ENCODE peak calls at places on chromosome 22, in seven cellular contexts. R is IMR-90, L is neural progenitor cell, S is NT2/D1, K is tibial nerve, N is ascending aorta, H is Caco-2. G is an unnamed sample.

GRCh38 chr22:27919943-27920755 is 1.1 kb upstream of the PITPNB start:
- DNase-seq in K (no peak), H (peak; percentile 49), N (no peak), L (peak; percentile 84), S (peak; percentile 20), R (peak; percentile 72), G (no peak)

GRCh38 chr22:43956805-43957463 is 1.7 kb downstream of the SAMM50 start:
- DNase-seq in R (no peak), L (no peak), H (no peak), S (no peak), K (no peak), N (no peak), G (no peak)

GRCh38 chr22:17774206-17774927 is at the start of gene BID:
- DNase-seq in K (no peak), L (peak; percentile 66), H (peak; percentile 40), S (no peak), R (peak; percentile 17), N (no peak), G (peak; percentile 84)

GRCh38 chr22:44901301-44901700 is 108.5 kb downstream of the PHF21B start:
- DNase-seq in L (no peak), S (no peak), R (peak; percentile 13), H (no peak), N (no peak), K (no peak), G (no peak)

GRCh38 chr22:35900483-35901168 is 128.0 kb downstream of the RBFOX2 start:
- DNase-seq in L (no peak), N (no peak), S (no peak), R (peak; percentile 81), K (no peak), H (peak; percentile 47), G (no peak)

GRCh38 chr22:27045103-27045940 is 387.9 kb downstream of the MIAT start:
- DNase-seq in N (no peak), H (no peak), R (peak; percentile 36), L (no peak), K (no peak), S (no peak), G (no peak)

GRCh38 chr22:20111045-20111688 is 4.7 kb upstream of the RANBP1 start:
- DNase-seq in K (no peak), L (peak; percentile 69), S (no peak), R (peak; percentile 5), H (peak; percentile 58), N (no peak), G (peak; percentile 44)

GRCh38 chr22:47651216-47651987 is 889.0 kb downstream of the TBC1D22A start:
- DNase-seq in L (no peak), R (no peak), K (no peak), H (no peak), N (no peak), S (no peak), G (no peak)

GRCh38 chr22:49966716-49967332 is 6.3 kb downstream of the PIM3 start:
- DNase-seq in N (no peak), R (no peak), S (no peak), L (peak; percentile 51), H (no peak), K (peak; percentile 25), G (peak; percentile 87)

GRCh38 chr22:31104869-31105268 is 2.5 kb downstream of the SELENOM start:
- DNase-seq in K (no peak), L (peak; percentile 90), S (no peak), N (no peak), H (no peak), R (no peak), G (no peak)

GRCh38 chr22:22553735-22554134 is 5.3 kb downstream of the PRAME start:
- DNase-seq in L (no peak), S (no peak), N (no peak), K (no peak), H (no peak), R (no peak), G (no peak)

GRCh38 chr22:21837184-21837979 is 30.1 kb downstream of the MAPK1 start:
- DNase-seq in H (peak; percentile 33), L (peak; percentile 51), R (peak; percentile 91), K (no peak), S (peak; percentile 20), N (no peak), G (no peak)

GRCh38 chr22:20918663-20919220 is 1.5 kb downstream of the CRKL start:
- DNase-seq in K (no peak), L (peak; percentile 14), H (no peak), N (no peak), S (no peak), R (no peak), G (no peak)

GRCh38 chr22:28917747-28918543 is 34.6 kb downstream of the ZNRF3 start:
- DNase-seq in L (peak; percentile 79), K (no peak), H (peak; percentile 71), R (peak; percentile 31), N (no peak), S (no peak), G (no peak)

GRCh38 chr22:47765757-47766156 is 1003.3 kb downstream of the TBC1D22A start:
- DNase-seq in N (no peak), S (no peak), R (no peak), L (no peak), K (no peak), H (no peak), G (no peak)

GRCh38 chr22:49948958-49949913 is 11.3 kb upstream of the PIM3 start:
- DNase-seq in H (peak; percentile 39), R (no peak), K (no peak), N (no peak), L (no peak), S (no peak), G (peak; percentile 94)

GRCh38 chr22:19062139-19062789 is 59.9 kb downstream of the DGCR2 start:
- DNase-seq in R (peak; percentile 23), L (no peak), K (no peak), S (no peak), N (no peak), H (no peak), G (peak; percentile 15)

GRCh38 chr22:26673485-26673884 is 16.1 kb downstream of the MIAT start:
- DNase-seq in N (no peak), L (no peak), R (no peak), H (no peak), K (no peak), S (no peak), G (no peak)

GRCh38 chr22:32777997-32778396 is 23.5 kb upstream of the TIMP3 start:
- DNase-seq in N (no peak), L (no peak), H (no peak), K (no peak), R (no peak), S (no peak), G (no peak)

GRCh38 chr22:35212020-35212419 is 45.3 kb upstream of the HMGXB4 start:
- DNase-seq in H (no peak), L (no peak), S (no peak), K (no peak), R (peak; percentile 65), N (no peak), G (no peak)

GRCh38 chr22:36469094-36469710 is 12.2 kb downstream of the TXN2 start:
- DNase-seq in L (no peak), S (no peak), N (no peak), R (no peak), K (no peak), H (no peak), G (no peak)

GRCh38 chr22:49962751-49963646 is 2.4 kb downstream of the PIM3 start:
- DNase-seq in K (peak; percentile 19), N (peak; percentile 10), H (no peak), R (no peak), S (no peak), L (no peak), G (peak; percentile 55)

GRCh38 chr22:17057959-17058814 is 26.6 kb upstream of the IL17RA start:
- DNase-seq in H (peak; percentile 77), L (peak; percentile 76), R (peak; percentile 73), N (no peak), K (peak; percentile 55), S (peak; percentile 25), G (peak; percentile 56)

GRCh38 chr22:19912236-19912999 is 29.2 kb upstream of the COMT start:
- DNase-seq in N (no peak), S (no peak), K (no peak), R (no peak), L (peak; percentile 63), H (peak; percentile 18), G (no peak)

GRCh38 chr22:20583471-20583922 is 76.1 kb downstream of the MED15 start:
- DNase-seq in L (peak; percentile 46), S (no peak), K (no peak), N (no peak), R (no peak), H (no peak), G (peak; percentile 39)

GRCh38 chr22:19576460-19577421 is 52.5 kb upstream of the CLDN5 start:
- DNase-seq in H (no peak), N (no peak), L (peak; percentile 27), S (no peak), K (no peak), R (peak; percentile 69), G (no peak)

GRCh38 chr22:22881116-22882032 is 6.2 kb upstream of the IGLL5 start:
- DNase-seq in R (no peak), K (no peak), L (no peak), H (no peak), S (no peak), N (no peak), G (no peak)

DNA sequence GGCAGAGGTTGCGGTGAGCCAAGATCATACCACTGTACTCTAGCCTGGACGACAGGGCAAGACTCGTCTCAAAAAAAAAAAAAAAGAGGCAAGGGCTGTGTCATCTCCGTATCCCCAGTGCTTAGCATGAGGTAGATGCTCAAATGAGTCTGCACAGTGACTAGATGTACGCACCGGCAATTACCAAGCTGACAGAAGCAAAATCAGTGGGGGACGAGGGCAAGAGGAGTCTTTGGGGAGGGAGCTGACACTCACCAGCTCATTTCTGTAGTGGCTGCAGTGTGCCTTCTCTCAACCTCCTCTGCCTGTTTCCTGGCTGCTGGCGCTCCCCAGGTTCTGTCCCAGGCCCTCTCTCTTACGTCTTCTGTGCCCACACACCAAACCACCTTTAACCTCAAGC is 69.9 kb downstream of the PACSIN2 start:
- DNase-seq in N (no peak), H (no peak), S (no peak), L (no peak), K (no peak), R (no peak), G (no peak)
- H3K4me1 ChIP-seq in N (peaks cover 36% of the 10 kb centered on the region), H (peaks cover 49% of the 10 kb centered on the region), S (peaks cover 18% of the 10 kb centered on the region), L (peaks cover 19% of the 10 kb centered on the region), K (peaks cover 89% of the 10 kb centered on the region), R (peaks cover 16% of the 10 kb centered on the region), G (peaks cover 49% of the 10 kb centered on the region)

GRCh38 chr22:39925273-39925672 is 24.4 kb downstream of the GRAP2 start:
- DNase-seq in R (no peak), N (no peak), H (no peak), K (no peak), S (no peak), L (no peak), G (no peak)
- H3K4me1 ChIP-seq in R (no peaks in the 10 kb centered on the region), N (no peaks in the 10 kb centered on the region), H (no peaks in the 10 kb centered on the region), K (no peaks in the 10 kb centered on the region), S (no peaks in the 10 kb centered on the region), L (no peaks in the 10 kb centered on the region), G (peaks cover 11% of the 10 kb centered on the region)

DNA sequence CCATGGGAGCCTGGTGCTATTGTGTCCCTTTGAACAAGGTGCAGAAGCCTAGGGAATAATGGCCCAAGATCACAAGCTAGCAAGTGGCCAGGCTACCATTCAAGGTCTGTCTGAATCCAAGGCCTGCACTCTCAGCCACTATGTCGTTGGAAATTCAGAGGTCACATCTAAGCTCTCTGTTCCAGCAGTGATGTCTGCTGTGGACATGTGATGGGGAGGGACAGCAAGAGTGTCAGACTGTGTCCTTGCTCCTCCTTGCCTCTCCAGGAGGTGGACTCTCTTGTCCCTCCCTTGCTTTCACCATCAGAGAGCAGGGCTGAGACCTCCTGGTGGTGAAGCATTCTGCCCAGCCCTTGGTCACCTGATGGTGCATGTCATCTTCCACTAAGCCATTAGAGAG is 37.2 kb upstream of the SUSD2 start:
- DNase-seq in H (no peak), R (no peak), K (no peak), L (no peak), N (no peak), S (no peak), G (no peak)
- H3K4me1 ChIP-seq in H (peaks cover 38% of the 10 kb centered on the region), R (peaks cover 52% of the 10 kb centered on the region), K (peaks cover 90% of the 10 kb centered on the region), L (no peaks in the 10 kb centered on the region), N (peaks cover 39% of the 10 kb centered on the region), S (peaks cover 14% of the 10 kb centered on the region), G (peaks cover 81% of the 10 kb centered on the region)

GRCh38 chr22:37659897-37660708 is 1.6 kb downstream of the PDXP start:
- DNase-seq in K (no peak), S (no peak), N (no peak), R (no peak), H (no peak), L (no peak), G (no peak)
- H3K4me1 ChIP-seq in K (peaks cover 66% of the 10 kb centered on the region), S (peaks cover 17% of the 10 kb centered on the region), N (peaks cover 11% of the 10 kb centered on the region), R (peaks cover 25% of the 10 kb centered on the region), H (peaks cover 18% of the 10 kb centered on the region), L (peaks cover 18% of the 10 kb centered on the region), G (peaks cover 39% of the 10 kb centered on the region)